ENCODE peak calls at places on chromosomes 13 and 19, in five cellular contexts. Q is amniotic stem cell; T is HFFc6; P is aorta; X is stimulated activated CD8-positive, alpha-beta memory T cell treated with anti-CD3 and anti-CD28 coated beads, Interleukin-4, amount 100 ng/mL, for 24 hours. Y is an unnamed sample.
A peak's percentile ranks its signal among the peaks of the same experiment; 100 is the strongest.

GRCh38 chr13:69565334-69565733 is 542.3 kb upstream of the ATXN8OS start:
- DNase-seq in Q (no peak), T (peak; percentile 0), P (no peak), X (no peak), Y (no peak)

GRCh38 chr19:8161135-8161646 is 11.8 kb upstream of the FBN3 start:
- DNase-seq in Q (no peak), T (no peak), P (no peak), X (no peak), Y (no peak)

GRCh38 chr19:35995655-35995993 is 636 bp downstream of the SDHAF1 start:
- DNase-seq in Q (no peak), T (no peak), P (peak; percentile 68), X (peak; percentile 23), Y (peak; percentile 61)

GRCh38 chr13:73842621-73843020 is 291.6 kb downstream of the KLF12 start:
- DNase-seq in Q (no peak), T (no peak), P (no peak), X (no peak), Y (no peak)

GRCh38 chr13:32735859-32736258 is 149.6 kb downstream of the PDS5B start:
- DNase-seq in Q (no peak), T (no peak), P (no peak), X (no peak), Y (no peak)

GRCh38 chr19:4225902-4226301 is 3.4 kb upstream of the EBI3 start:
- DNase-seq in Q (no peak), T (no peak), P (no peak), X (no peak), Y (no peak)

GRCh38 chr19:17136026-17136425 is 60.4 kb downstream of the MYO9B start:
- DNase-seq in Q (no peak), T (no peak), P (no peak), X (no peak), Y (no peak)

GRCh38 chr19:52963229-52963760 is 614 bp upstream of the ZNF816 start:
- DNase-seq in Q (no peak), T (no peak), P (no peak), X (no peak), Y (peak; percentile 24)

GRCh38 chr13:49086711-49087110 is 111.0 kb downstream of the FNDC3A start:
- DNase-seq in Q (no peak), T (peak; percentile 19), P (no peak), X (no peak), Y (peak; percentile 13)

Y was measured in hepatic stellate cell.